ENCODE peak calls at places on chromosomes 6 and 20, in nine cellular contexts. N is Peyer's patch; O is lower lobe of right lung; S is AG04450; B is CD8-positive, alpha-beta memory T cell; Z is effector memory CD4-positive, alpha-beta T cell; L is adrenal gland; M is MM.1S; P is small intestine. J is an unnamed sample. For H3K9me3, the result is how much of the 10 kb centered on the place peaks cover.

GRCh38 chr6:97440590-97441176 is 157.7 kb upstream of the MMS22L start:
- DNase-seq in N (no peak), O (no peak), S (no peak), B (no peak), Z (no peak), L (no peak), M (peak), P (peak), J (no peak)

GRCh38 chr20:36836591-36837329 is 39.2 kb upstream of the TLDC2 start:
- DNase-seq in N (peak), O (peak), S (no peak), B (no peak), Z (no peak), L (peak), M (peak), P (peak), J (no peak)

GRCh38 chr20:46055269-46055668 is 26.3 kb downstream of the SLC12A5 start:
- DNase-seq in N (no peak), O (no peak), S (no peak), B (no peak), Z (no peak), L (no peak), M (no peak), P (no peak), J (no peak)

GRCh38 chr20:36745234-36745926 is 510 bp downstream of the NDRG3 start:
- DNase-seq in N (no peak), O (peak), S (no peak), B (no peak), Z (peak), L (peak), M (peak), P (peak), J (peak)

GRCh38 chr6:55014321-55015088 is 159.8 kb upstream of the HCRTR2 start:
- DNase-seq in N (no peak), O (no peak), S (no peak), B (no peak), Z (no peak), L (no peak), M (no peak), P (no peak), J (no peak)

GRCh38 chr20:3680701-3681351 is 984 bp downstream of the ADAM33 start:
- DNase-seq in N (no peak), O (no peak), S (no peak), B (no peak), Z (no peak), L (no peak), M (no peak), P (no peak), J (no peak)

GRCh38 chr6:129920103-129920798 is 59.1 kb upstream of the TMEM244 start:
- DNase-seq in N (no peak), O (no peak), S (no peak), B (no peak), Z (no peak), L (no peak), M (no peak), P (peak), J (no peak)

GRCh38 chr6:127366281-127367022 is 23.0 kb upstream of the ECHDC1 start:
- DNase-seq in N (no peak), O (no peak), S (peak), B (no peak), Z (no peak), L (peak), M (no peak), P (no peak), J (no peak)

GRCh38 chr6:127990081-127990480 is 89.2 kb upstream of the THEMIS start:
- DNase-seq in N (no peak), O (no peak), S (no peak), B (no peak), Z (no peak), L (no peak), M (no peak), P (no peak), J (no peak)

GRCh38 chr20:8424986-8425385 is 292.9 kb downstream of the PLCB1 start:
- DNase-seq in N (no peak), O (no peak), S (no peak), B (no peak), Z (no peak), L (peak), M (no peak), P (no peak), J (no peak)

GRCh38 chr6:42230320-42231034 is 12.8 kb upstream of the MRPS10 start:
- DNase-seq in N (no peak), O (no peak), S (no peak), B (no peak), Z (no peak), L (peak), M (no peak), P (no peak), J (no peak)

GRCh38 chr6:107098436-107099307 is 16.6 kb downstream of the BEND3 start:
- DNase-seq in N (peak), O (no peak), S (no peak), B (no peak), Z (no peak), L (no peak), M (no peak), P (no peak), J (no peak)

GRCh38 chr6:14107000-14107399 is 10.6 kb upstream of the CD83 start:
- DNase-seq in N (no peak), O (no peak), S (no peak), B (no peak), Z (no peak), L (no peak), M (no peak), P (no peak), J (no peak)

GRCh38 chr6:15502451-15503345 is 160.1 kb downstream of the DTNBP1 start:
- DNase-seq in N (no peak), O (no peak), S (no peak), B (no peak), Z (no peak), L (no peak), M (no peak), P (no peak), J (no peak)

GRCh38 chr6:33192105-33192646 is at the start of gene COL11A2:
- DNase-seq in N (no peak), O (no peak), S (no peak), B (no peak), Z (no peak), L (no peak), M (no peak), P (no peak), J (no peak)

GRCh38 chr6:75590370-75590769 is 11.3 kb upstream of the SENP6 start:
- DNase-seq in N (no peak), O (no peak), S (no peak), B (no peak), Z (no peak), L (no peak), M (no peak), P (no peak), J (no peak)

GRCh38 chr6:120005292-120005976 is 655.9 kb upstream of the MAN1A1 start:
- DNase-seq in N (no peak), O (no peak), S (no peak), B (no peak), Z (no peak), L (no peak), M (no peak), P (no peak), J (no peak)

GRCh38 chr6:29933955-29934354 is 8.4 kb upstream of the HLA-A start:
- DNase-seq in N (no peak), O (no peak), S (no peak), B (no peak), Z (no peak), L (no peak), M (no peak), P (no peak), J (no peak)

GRCh38 chr6:13667655-13668054 is 44.0 kb downstream of the RANBP9 start:
- DNase-seq in N (no peak), O (no peak), S (no peak), B (no peak), Z (no peak), L (no peak), M (no peak), P (no peak), J (no peak)

GRCh38 chr20:50417484-50418235 is 92.5 kb upstream of the PTPN1 start:
- DNase-seq in N (no peak), O (no peak), S (no peak), B (no peak), Z (no peak), L (peak), M (no peak), P (no peak), J (peak)

GRCh38 chr6:87473419-87473903 is 687 bp downstream of the SLC35A1 start:
- DNase-seq in N (no peak), O (peak), S (no peak), B (peak), Z (no peak), L (peak), M (peak), P (peak), J (no peak)

GRCh38 chr20:41889125-41889870 is 271.1 kb upstream of the CHD6 start:
- DNase-seq in N (no peak), O (no peak), S (no peak), B (no peak), Z (no peak), L (no peak), M (no peak), P (peak), J (no peak)

GRCh38 chr6:112571486-112571885 is 224.4 kb downstream of the RFPL4B start:
- DNase-seq in N (no peak), O (no peak), S (no peak), B (no peak), Z (no peak), L (peak), M (no peak), P (no peak), J (peak)

DNA sequence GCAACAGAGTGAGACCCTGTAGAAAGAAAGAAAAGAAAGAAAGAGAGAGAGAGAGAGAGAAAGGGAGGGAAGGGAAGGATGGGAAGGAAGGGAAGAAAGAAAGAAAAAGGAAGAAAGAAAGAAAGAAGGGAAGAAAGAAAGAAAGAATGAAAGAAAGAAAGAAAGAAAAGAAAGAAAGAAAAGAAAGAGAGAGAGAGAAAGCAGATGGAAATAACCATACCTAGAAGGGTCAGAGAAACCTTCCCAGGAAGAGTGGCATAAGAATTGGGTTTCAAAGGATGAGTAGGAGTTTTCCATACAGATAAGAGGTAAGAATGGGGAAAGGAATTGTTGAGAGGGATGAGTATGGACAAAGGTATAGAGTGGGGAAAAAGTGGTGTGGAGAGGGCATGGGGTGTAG is 54.6 kb upstream of the SLC32A1 start:
- DNase-seq in N (no peak), O (no peak), S (no peak), B (no peak), Z (no peak), L (no peak), M (no peak), P (no peak), J (no peak)
- H3K27ac ChIP-seq in N (no peak), O (no peak), S (no peak), B (no peak), Z (no peak), L (no peak), M (no peak), P (no peak), J (no peak)

GRCh38 chr6:169623975-169624374 is 77.9 kb downstream of the WDR27 start:
- DNase-seq in N (no peak), O (peak), S (no peak), B (no peak), Z (no peak), L (no peak), M (no peak), P (no peak), J (no peak)

GRCh38 chr6:169621311-169621710 is 80.5 kb downstream of the WDR27 start:
- DNase-seq in N (no peak), O (no peak), S (no peak), B (no peak), Z (no peak), L (no peak), M (no peak), P (no peak), J (no peak)

GRCh38 chr6:169624785-169625184 is 77.0 kb downstream of the WDR27 start:
- DNase-seq in N (no peak), O (peak), S (no peak), B (no peak), Z (no peak), L (no peak), M (no peak), P (no peak), J (no peak)

GRCh38 chr6:169623343-169623742 is 78.5 kb downstream of the WDR27 start:
- DNase-seq in N (no peak), O (no peak), S (no peak), B (no peak), Z (no peak), L (no peak), M (no peak), P (no peak), J (no peak)

GRCh38 chr6:169622618-169623017 is 79.2 kb downstream of the WDR27 start:
- DNase-seq in N (no peak), O (no peak), S (no peak), B (no peak), Z (no peak), L (no peak), M (no peak), P (no peak), J (no peak)
- H3K9me3 ChIP-seq in N (under half), O (under half), S (under half), B (under half), Z (under half), L (under half), M (under half), P (under half), J (under half)

GRCh38 chr20:49318091-49318429 is 40.2 kb upstream of the ZNFX1 start:
- DNase-seq in N (no peak), O (no peak), S (no peak), B (no peak), Z (no peak), L (no peak), M (no peak), P (no peak), J (no peak)
- H3K4me3 ChIP-seq in N (peak), O (peak), S (no peak), B (no peak), Z (peak), L (no peak), M (no peak), P (peak), J (peak)

DNA sequence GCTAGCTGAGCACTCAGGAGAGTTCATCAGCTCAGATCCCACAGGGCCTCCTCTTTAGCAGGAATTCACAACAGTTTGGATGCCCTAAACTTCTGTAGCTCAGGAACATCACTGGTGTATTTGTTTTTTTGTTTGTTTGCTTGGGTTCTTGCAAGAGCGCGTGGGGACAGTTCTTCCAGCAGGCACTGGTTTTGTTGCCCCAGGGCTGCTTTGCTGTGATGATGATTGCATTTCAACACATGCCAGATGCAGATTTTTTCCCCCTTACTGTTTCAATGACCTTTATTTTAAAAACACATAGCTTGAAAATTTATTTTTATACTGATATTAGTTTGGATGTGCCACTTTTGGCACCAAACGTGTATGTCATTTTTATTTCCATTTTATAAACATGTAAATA is 77.1 kb downstream of the DHX35 start:
- DNase-seq in N (no peak), O (no peak), S (no peak), B (no peak), Z (no peak), L (no peak), M (no peak), P (no peak), J (no peak)
- H3K27ac ChIP-seq in N (peak), O (no peak), S (no peak), B (no peak), Z (no peak), L (no peak), M (no peak), P (no peak), J (no peak)

GRCh38 chr6:27452496-27452897 is 20.4 kb downstream of the ZNF184 start:
- DNase-seq in N (no peak), O (no peak), S (no peak), B (no peak), Z (no peak), L (no peak), M (no peak), P (no peak), J (no peak)
- H3K9me3 ChIP-seq in N (under half), O (half or more), S (under half), B (half or more), Z (half or more), L (under half), M (under half), P (under half), J (half or more)

GRCh38 chr20:62605996-62606395 is 36.3 kb upstream of the SLCO4A1 start:
- DNase-seq in N (peak), O (no peak), S (no peak), B (no peak), Z (no peak), L (no peak), M (no peak), P (peak), J (no peak)
- H3K4me3 ChIP-seq in N (no peak), O (no peak), S (no peak), B (no peak), Z (no peak), L (no peak), M (no peak), P (no peak), J (no peak)

GRCh38 chr20:4683261-4683660 is 38.4 kb upstream of the PRND start:
- DNase-seq in N (no peak), O (no peak), S (no peak), B (no peak), Z (no peak), L (no peak), M (no peak), P (no peak), J (no peak)
- H3K27ac ChIP-seq in N (peak), O (no peak), S (no peak), B (peak), Z (peak), L (no peak), M (no peak), P (no peak), J (no peak)

GRCh38 chr6:169395080-169395805 is 141.6 kb upstream of the THBS2 start:
- DNase-seq in N (no peak), O (no peak), S (no peak), B (no peak), Z (no peak), L (no peak), M (no peak), P (no peak), J (no peak)
- H3K9me3 ChIP-seq in N (under half), O (under half), S (under half), B (under half), Z (under half), L (under half), M (under half), P (under half), J (under half)

DNA sequence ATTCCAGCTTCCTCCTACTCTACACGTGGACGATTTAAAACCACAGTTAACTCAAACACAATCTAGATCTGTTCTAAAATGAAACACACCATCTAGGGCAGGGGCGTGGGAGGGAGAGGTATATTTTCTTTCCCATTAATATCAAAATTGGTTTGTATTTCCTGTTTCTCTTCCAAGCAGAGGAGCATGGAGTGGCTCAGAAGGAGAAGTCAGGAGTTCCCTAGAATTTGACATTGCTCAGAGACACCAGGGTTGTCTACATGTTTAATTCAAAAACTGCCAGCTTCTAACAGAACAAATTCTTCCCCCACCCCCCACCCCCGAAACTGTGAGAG is 2.3 kb downstream of the PREX1 start:
- DNase-seq in N (no peak), O (no peak), S (no peak), B (no peak), Z (no peak), L (no peak), M (no peak), P (no peak), J (no peak)
- H3K4me3 ChIP-seq in N (peak), O (peak), S (no peak), B (peak), Z (peak), L (no peak), M (no peak), P (peak), J (peak)

J was measured in left ventricle myocardium inferior.